ENCODE peak calls at places on chromosome 22, in eight cellular contexts. Y is Peyer's patch; D is GM12865; N is epithelial cell of esophagus; F is CD8-positive, alpha-beta memory T cell; J is A549; M is gastrocnemius medialis; I is right lobe of liver. B is an unnamed sample.

GRCh38 chr22:47210112-47210657 is 447.7 kb downstream of the TBC1D22A start:
- DNase-seq in Y (peak), D (no peak), N (no peak), F (peak), J (no peak), M (no peak), I (no peak), B (no peak)

GRCh38 chr22:19791894-19792293 is 31.3 kb downstream of the TBX1 start:
- DNase-seq in Y (no peak), D (no peak), N (no peak), F (no peak), J (no peak), M (no peak), I (no peak), B (no peak)

GRCh38 chr22:49141761-49142160 is 685.9 kb downstream of the BRD1 start:
- DNase-seq in Y (no peak), D (no peak), N (no peak), F (no peak), J (no peak), M (no peak), I (no peak), B (no peak)

GRCh38 chr22:39362271-39362670 is 12.5 kb downstream of the SYNGR1 start:
- DNase-seq in Y (no peak), D (no peak), N (no peak), F (no peak), J (no peak), M (no peak), I (no peak), B (no peak)

GRCh38 chr22:37485006-37485713 is 1.0 kb downstream of the MFNG start:
- DNase-seq in Y (peak), D (peak), N (no peak), F (peak), J (no peak), M (no peak), I (peak), B (peak)

GRCh38 chr22:29635734-29636357 is 32.4 kb downstream of the NF2 start:
- DNase-seq in Y (no peak), D (peak), N (peak), F (no peak), J (peak), M (no peak), I (no peak), B (peak)

GRCh38 chr22:41873391-41873790 is 40.5 kb downstream of the SREBF2 start:
- DNase-seq in Y (no peak), D (no peak), N (no peak), F (peak), J (no peak), M (no peak), I (no peak), B (peak)

GRCh38 chr22:29912605-29913398 is 29.8 kb downstream of the MTMR3 start:
- DNase-seq in Y (no peak), D (no peak), N (peak), F (no peak), J (no peak), M (no peak), I (no peak), B (no peak)

GRCh38 chr22:32217465-32217864 is 12.6 kb upstream of the RFPL2 start:
- DNase-seq in Y (no peak), D (no peak), N (peak), F (no peak), J (no peak), M (no peak), I (no peak), B (no peak)

GRCh38 chr22:19875061-19875530 is 20.4 kb upstream of the GNB1L start:
- DNase-seq in Y (no peak), D (no peak), N (no peak), F (peak), J (no peak), M (no peak), I (peak), B (no peak)

GRCh38 chr22:29780781-29781676 is 13.9 kb downstream of the UQCR10 start:
- DNase-seq in Y (no peak), D (no peak), N (peak), F (no peak), J (no peak), M (no peak), I (no peak), B (no peak)

GRCh38 chr22:41367680-41368542 is 13.8 kb upstream of the TEF start:
- DNase-seq in Y (no peak), D (no peak), N (peak), F (no peak), J (no peak), M (no peak), I (peak), B (no peak)

GRCh38 chr22:31639640-31640039 is 22.4 kb downstream of the PISD start:
- DNase-seq in Y (no peak), D (peak), N (no peak), F (no peak), J (no peak), M (no peak), I (no peak), B (no peak)

GRCh38 chr22:33821290-33821689 is 99.0 kb downstream of the LARGE1 start:
- DNase-seq in Y (no peak), D (no peak), N (no peak), F (no peak), J (no peak), M (no peak), I (no peak), B (no peak)

GRCh38 chr22:33510429-33510904 is 409.8 kb downstream of the LARGE1 start:
- DNase-seq in Y (no peak), D (no peak), N (no peak), F (no peak), J (no peak), M (no peak), I (no peak), B (no peak)

GRCh38 chr22:31155425-31155824 is 4.6 kb upstream of the RNF185 start:
- DNase-seq in Y (no peak), D (no peak), N (no peak), F (no peak), J (no peak), M (no peak), I (no peak), B (no peak)

GRCh38 chr22:19169002-19169946 is 9.3 kb downstream of the SLC25A1 start:
- DNase-seq in Y (no peak), D (no peak), N (no peak), F (no peak), J (no peak), M (no peak), I (no peak), B (no peak)

GRCh38 chr22:48245119-48245485 is 1482.7 kb downstream of the TBC1D22A start:
- DNase-seq in Y (no peak), D (no peak), N (no peak), F (no peak), J (no peak), M (no peak), I (no peak), B (peak)

GRCh38 chr22:30763815-30764686 is 69.4 kb downstream of the OSBP2 start:
- DNase-seq in Y (no peak), D (peak), N (peak), F (peak), J (peak), M (peak), I (no peak), B (peak)

GRCh38 chr22:27238935-27239510 is 562.5 kb downstream of the MN1 start:
- DNase-seq in Y (no peak), D (no peak), N (peak), F (no peak), J (peak), M (no peak), I (peak), B (no peak)

GRCh38 chr22:41257696-41258095 is 17.0 kb upstream of the CHADL start:
- DNase-seq in Y (no peak), D (no peak), N (no peak), F (no peak), J (no peak), M (no peak), I (no peak), B (no peak)

GRCh38 chr22:48340191-48340590 is 1487.5 kb downstream of the BRD1 start:
- DNase-seq in Y (no peak), D (no peak), N (no peak), F (no peak), J (no peak), M (no peak), I (peak), B (no peak)

GRCh38 chr22:44094751-44095302 is 70.7 kb downstream of the PARVB start:
- DNase-seq in Y (no peak), D (no peak), N (no peak), F (no peak), J (no peak), M (no peak), I (peak), B (no peak)

GRCh38 chr22:48894804-48895250 is 932.8 kb downstream of the BRD1 start:
- DNase-seq in Y (no peak), D (no peak), N (no peak), F (no peak), J (no peak), M (no peak), I (peak), B (no peak)

GRCh38 chr22:32206774-32207758 is 2.2 kb upstream of the RFPL2 start:
- DNase-seq in Y (no peak), D (peak), N (peak), F (no peak), J (peak), M (no peak), I (peak), B (peak)

GRCh38 chr22:43852605-43853327 is 9.5 kb downstream of the SULT4A1 start:
- DNase-seq in Y (no peak), D (no peak), N (no peak), F (no peak), J (no peak), M (no peak), I (peak), B (no peak)

GRCh38 chr22:40346178-40347064 is at the start of gene ADSL:
- DNase-seq in Y (peak), D (peak), N (peak), F (peak), J (peak), M (peak), I (peak), B (peak)

GRCh38 chr22:47445716-47446290 is 683.4 kb downstream of the TBC1D22A start:
- DNase-seq in Y (no peak), D (no peak), N (no peak), F (no peak), J (no peak), M (no peak), I (no peak), B (no peak)

GRCh38 chr22:31846161-31847115 is 92.6 kb downstream of the DEPDC5 start:
- DNase-seq in Y (no peak), D (peak), N (no peak), F (no peak), J (peak), M (no peak), I (no peak), B (no peak)

GRCh38 chr22:30201970-30202369 is 44.6 kb downstream of the LIF start:
- DNase-seq in Y (no peak), D (no peak), N (peak), F (no peak), J (no peak), M (no peak), I (no peak), B (no peak)

GRCh38 chr22:19962246-19962908 is 20.8 kb upstream of the TXNRD2 start:
- DNase-seq in Y (peak), D (peak), N (peak), F (peak), J (peak), M (no peak), I (peak), B (peak)

GRCh38 chr22:33512961-33513360 is 407.3 kb downstream of the LARGE1 start:
- DNase-seq in Y (no peak), D (no peak), N (no peak), F (no peak), J (no peak), M (no peak), I (no peak), B (no peak)

GRCh38 chr22:30014244-30014643 is 66.0 kb upstream of the HORMAD2 start:
- DNase-seq in Y (no peak), D (no peak), N (no peak), F (no peak), J (no peak), M (no peak), I (no peak), B (no peak)

GRCh38 chr22:42754658-42755057 is 34.0 kb upstream of the A4GALT start:
- DNase-seq in Y (no peak), D (no peak), N (peak), F (no peak), J (no peak), M (no peak), I (peak), B (no peak)

GRCh38 chr22:22156716-22157499 is 87.7 kb upstream of the VPREB1 start:
- DNase-seq in Y (peak), D (peak), N (peak), F (peak), J (peak), M (no peak), I (peak), B (peak)
- H3K4me3 ChIP-seq in Y (no peak), D (no peak), N (no peak), F (no peak), J (no peak), M (no peak), I (no peak), B (peak)

GRCh38 chr22:45239378-45240136 is 1.1 kb downstream of the KIAA0930 start:
- DNase-seq in Y (no peak), D (no peak), N (peak), F (no peak), J (no peak), M (no peak), I (no peak), B (no peak)

GRCh38 chr22:45237065-45237990 is 3.4 kb downstream of the KIAA0930 start:
- DNase-seq in Y (no peak), D (no peak), N (peak), F (no peak), J (no peak), M (no peak), I (peak), B (no peak)

GRCh38 chr22:45240137-45240809 is 421 bp downstream of the KIAA0930 start:
- DNase-seq in Y (peak), D (peak), N (peak), F (peak), J (no peak), M (no peak), I (no peak), B (peak)

GRCh38 chr22:45240810-45241631 is at the start of gene KIAA0930:
- DNase-seq in Y (peak), D (peak), N (peak), F (peak), J (peak), M (peak), I (peak), B (peak)

GRCh38 chr22:45238431-45239377 is 2.0 kb downstream of the KIAA0930 start:
- DNase-seq in Y (no peak), D (no peak), N (no peak), F (no peak), J (no peak), M (no peak), I (no peak), B (no peak)
- H3K4me3 ChIP-seq in Y (no peak), D (peak), N (no peak), F (no peak), J (no peak), M (no peak), I (no peak), B (no peak)

GRCh38 chr22:22031571-22031970 is 49.0 kb upstream of the TOP3B start:
- DNase-seq in Y (no peak), D (no peak), N (no peak), F (no peak), J (no peak), M (no peak), I (no peak), B (no peak)

GRCh38 chr22:22032099-22032905 is 49.7 kb upstream of the TOP3B start:
- DNase-seq in Y (peak), D (no peak), N (no peak), F (no peak), J (no peak), M (no peak), I (no peak), B (no peak)

GRCh38 chr22:22030493-22031182 is 48.1 kb upstream of the TOP3B start:
- DNase-seq in Y (peak), D (peak), N (peak), F (no peak), J (peak), M (no peak), I (no peak), B (no peak)

GRCh38 chr22:22032906-22033802 is 50.6 kb upstream of the TOP3B start:
- DNase-seq in Y (no peak), D (no peak), N (no peak), F (no peak), J (no peak), M (no peak), I (no peak), B (no peak)

GRCh38 chr22:22031183-22031560 is 48.6 kb upstream of the TOP3B start:
- DNase-seq in Y (peak), D (peak), N (no peak), F (no peak), J (no peak), M (no peak), I (no peak), B (no peak)
- H3K4me3 ChIP-seq in Y (no peak), D (peak), N (no peak), F (no peak), J (no peak), M (no peak), I (no peak), B (no peak)

DNA sequence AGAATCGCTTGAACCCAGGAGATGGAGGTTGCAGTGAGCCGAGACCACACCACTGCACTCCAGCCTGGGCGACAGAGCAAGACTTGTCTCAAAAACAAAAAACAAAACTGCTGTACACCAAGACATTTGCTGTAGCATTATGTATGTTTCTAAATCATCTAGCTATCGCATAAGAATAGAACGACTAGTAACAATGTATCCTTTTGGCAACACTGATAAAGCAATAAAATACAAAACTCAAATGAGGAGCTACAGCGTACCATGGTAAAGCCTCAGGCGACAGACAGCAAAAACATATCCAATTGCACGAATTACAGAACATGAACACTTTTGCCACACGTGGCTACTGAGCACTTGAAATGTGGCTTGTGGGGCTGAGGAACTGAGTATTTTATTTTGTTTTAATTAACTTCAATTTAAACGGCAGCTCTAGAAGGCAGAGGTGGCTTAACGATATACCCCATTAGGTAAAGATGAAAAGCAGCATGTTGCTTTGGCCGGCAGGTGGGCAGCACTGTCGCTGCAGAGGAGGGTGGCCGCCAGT is 2.3 kb downstream of the TUBGCP6 start:
- DNase-seq in Y (no peak), D (no peak), N (no peak), F (no peak), J (no peak), M (no peak), I (no peak), B (no peak)
- H3K4me3 ChIP-seq in Y (peak), D (peak), N (peak), F (peak), J (no peak), M (peak), I (peak), B (no peak)

GRCh38 chr22:17084554-17085276 is at the start of gene IL17RA:
- DNase-seq in Y (peak), D (peak), N (peak), F (peak), J (peak), M (peak), I (peak), B (peak)

GRCh38 chr22:17085277-17086091 is 684 bp downstream of the IL17RA start:
- DNase-seq in Y (peak), D (peak), N (peak), F (no peak), J (no peak), M (no peak), I (peak), B (no peak)

GRCh38 chr22:17087176-17088131 is 2.7 kb downstream of the IL17RA start:
- DNase-seq in Y (peak), D (peak), N (no peak), F (peak), J (no peak), M (no peak), I (peak), B (peak)

GRCh38 chr22:17086750-17087149 is 1.9 kb downstream of the IL17RA start:
- DNase-seq in Y (no peak), D (no peak), N (no peak), F (no peak), J (no peak), M (no peak), I (peak), B (peak)

DNA sequence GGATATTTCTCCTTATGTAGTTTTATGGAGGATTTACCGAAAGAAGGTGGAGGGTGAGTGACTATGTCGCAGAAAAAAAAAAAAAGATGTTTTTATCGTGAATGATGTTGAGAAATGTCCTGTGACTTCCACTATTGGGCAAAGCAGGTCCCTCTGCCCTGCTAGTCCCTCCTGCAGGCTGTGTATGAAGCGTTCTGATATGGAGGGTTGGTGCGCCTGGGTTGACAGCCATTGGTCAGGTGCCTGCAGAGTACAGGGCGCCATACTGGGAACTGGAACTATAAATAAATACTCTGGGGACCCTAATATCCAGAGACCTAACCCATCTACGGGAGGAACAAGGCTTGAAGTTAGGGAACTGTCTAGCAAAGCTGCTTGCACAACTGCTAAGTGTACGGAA is 1.5 kb downstream of the IL17RA start:
- DNase-seq in Y (no peak), D (no peak), N (no peak), F (no peak), J (no peak), M (no peak), I (no peak), B (no peak)
- H3K4me3 ChIP-seq in Y (peak), D (peak), N (peak), F (peak), J (no peak), M (peak), I (no peak), B (peak)

GRCh38 chr22:36022162-36022561 is 6.5 kb downstream of the RBFOX2 start:
- DNase-seq in Y (no peak), D (no peak), N (no peak), F (no peak), J (no peak), M (no peak), I (no peak), B (no peak)
- H3K4me3 ChIP-seq in Y (no peak), D (no peak), N (no peak), F (no peak), J (no peak), M (no peak), I (no peak), B (no peak)

GRCh38 chr22:25698986-25699385 is 43.0 kb upstream of the MYO18B start:
- DNase-seq in Y (no peak), D (no peak), N (no peak), F (no peak), J (no peak), M (no peak), I (no peak), B (no peak)
- H3K4me3 ChIP-seq in Y (no peak), D (no peak), N (no peak), F (no peak), J (no peak), M (no peak), I (no peak), B (no peak)

GRCh38 chr22:23772315-23773246 is at the start of gene MMP11:
- DNase-seq in Y (peak), D (peak), N (peak), F (peak), J (no peak), M (no peak), I (peak), B (no peak)
- H3K4me3 ChIP-seq in Y (peak), D (peak), N (peak), F (no peak), J (peak), M (peak), I (peak), B (no peak)

GRCh38 chr22:21613553-21614233 is 16.1 kb downstream of the YDJC start:
- DNase-seq in Y (no peak), D (no peak), N (no peak), F (no peak), J (no peak), M (no peak), I (no peak), B (no peak)
- H3K4me3 ChIP-seq in Y (no peak), D (no peak), N (no peak), F (no peak), J (no peak), M (no peak), I (no peak), B (no peak)